ENCODE peak calls at places on chromosome 5, in nine cellular contexts. Q is brain pericyte; P is GM13976; D is activated CD8-positive, alpha-beta T cell treated with anti-CD3 and anti-CD28 coated beads for 36 hours; M is mesothelial cell of epicardium; E is activated naive CD4-positive, alpha-beta T cell treated with anti-CD3 and anti-CD28 coated beads, Interleukin-2, amount 50 U/mL, for 16 hours; F is HEK293T; S is activated T-helper 1 cell treated with Interleukin-2 at 50 U/mL for 16 hours; L is ELR. X is an unnamed sample.

GRCh38 chr5:122941737-122942136 is 94.8 kb downstream of the PPIC start:
- DNase-seq in Q (no peak), P (no peak), D (no peak), M (no peak), E (no peak), F (no peak), S (no peak), L (no peak), X (no peak)

GRCh38 chr5:174504266-174504726 is 220.1 kb upstream of the MSX2 start:
- DNase-seq in Q (no peak), P (no peak), D (no peak), M (no peak), E (no peak), F (no peak), S (no peak), L (no peak), X (peak; percentile 41)

GRCh38 chr5:90381213-90381929 is 28.2 kb downstream of the CETN3 start:
- DNase-seq in Q (no peak), P (no peak), D (no peak), M (no peak), E (no peak), F (no peak), S (no peak), L (no peak), X (no peak)

GRCh38 chr5:42807722-42808447 is 3.8 kb downstream of the SELENOP start:
- DNase-seq in Q (no peak), P (no peak), D (no peak), M (no peak), E (no peak), F (no peak), S (no peak), L (no peak), X (no peak)

GRCh38 chr5:116157902-116158301 is 73.1 kb downstream of the COMMD10 start:
- DNase-seq in Q (no peak), P (no peak), D (no peak), M (no peak), E (no peak), F (no peak), S (no peak), L (no peak), X (no peak)

GRCh38 chr5:151483176-151483575 is 35.8 kb downstream of the SLC36A1 start:
- DNase-seq in Q (no peak), P (no peak), D (no peak), M (no peak), E (no peak), F (no peak), S (no peak), L (no peak), X (no peak)

GRCh38 chr5:54713923-54714581 is 196.5 kb downstream of the SNX18 start:
- DNase-seq in Q (no peak), P (no peak), D (no peak), M (no peak), E (no peak), F (no peak), S (no peak), L (no peak), X (no peak)

GRCh38 chr5:101782352-101783087 is 513.6 kb downstream of the SLCO4C1 start:
- DNase-seq in Q (no peak), P (no peak), D (no peak), M (no peak), E (no peak), F (no peak), S (no peak), L (no peak), X (no peak)

GRCh38 chr5:180816608-180817534 is 14.3 kb upstream of the MGAT1 start:
- DNase-seq in Q (no peak), P (no peak), D (no peak), M (no peak), E (no peak), F (peak; percentile 54), S (no peak), L (no peak), X (peak; percentile 50)

GRCh38 chr5:177509361-177509951 is at the start of gene DOK3:
- DNase-seq in Q (no peak), P (peak; percentile 73), D (peak; percentile 38), M (no peak), E (no peak), F (no peak), S (no peak), L (no peak), X (no peak)

GRCh38 chr5:172245823-172246222 is 37.7 kb downstream of the UBTD2 start:
- DNase-seq in Q (no peak), P (no peak), D (no peak), M (no peak), E (no peak), F (no peak), S (no peak), L (no peak), X (no peak)

GRCh38 chr5:3786165-3786564 is 190.5 kb downstream of the IRX1 start:
- DNase-seq in Q (no peak), P (no peak), D (no peak), M (no peak), E (no peak), F (no peak), S (no peak), L (no peak), X (no peak)

GRCh38 chr5:168159425-168159824 is 132.0 kb upstream of the WWC1 start:
- DNase-seq in Q (no peak), P (peak; percentile 58), D (no peak), M (no peak), E (no peak), F (no peak), S (no peak), L (no peak), X (no peak)

GRCh38 chr5:67395790-67396418 is 199.3 kb upstream of the CD180 start:
- DNase-seq in Q (no peak), P (no peak), D (no peak), M (no peak), E (no peak), F (no peak), S (no peak), L (no peak), X (no peak)